ENCODE peak calls at places on chromosomes 5 and 9, in ten cellular contexts. One of them, this sample, is unnamed.

GRCh38 chr9:93387791-93388190 is 63.7 kb upstream of the FAM120A start:
- DNase-seq in heart right ventricle: no peak
- DNase-seq in brain microvascular endothelial cell: no peak
- DNase-seq in SK-N-SH: no peak
- DNase-seq in HCT116: no peak
- DNase-seq in epithelial cell of esophagus: peak; percentile 24
- DNase-seq in breast epithelium: no peak
- DNase-seq in HFF-Myc: no peak
- DNase-seq in AG09309: no peak
- DNase-seq in dorsolateral prefrontal cortex: no peak
- DNase-seq in this sample: no peak

GRCh38 chr5:76221311-76221710 is 138.1 kb downstream of the SV2C start:
- DNase-seq in heart right ventricle: no peak
- DNase-seq in brain microvascular endothelial cell: no peak
- DNase-seq in SK-N-SH: no peak
- DNase-seq in HCT116: no peak
- DNase-seq in epithelial cell of esophagus: no peak
- DNase-seq in breast epithelium: no peak
- DNase-seq in HFF-Myc: no peak
- DNase-seq in AG09309: no peak
- DNase-seq in dorsolateral prefrontal cortex: no peak
- DNase-seq in this sample: no peak

GRCh38 chr5:80978772-80979317 is 18.7 kb downstream of the RASGRF2 start:
- DNase-seq in heart right ventricle: no peak
- DNase-seq in brain microvascular endothelial cell: no peak
- DNase-seq in SK-N-SH: no peak
- DNase-seq in HCT116: no peak
- DNase-seq in epithelial cell of esophagus: no peak
- DNase-seq in breast epithelium: no peak
- DNase-seq in HFF-Myc: no peak
- DNase-seq in AG09309: no peak
- DNase-seq in dorsolateral prefrontal cortex: no peak
- DNase-seq in this sample: no peak

GRCh38 chr5:88188458-88189132 is 80.0 kb downstream of the TMEM161B start:
- DNase-seq in heart right ventricle: no peak
- DNase-seq in brain microvascular endothelial cell: no peak
- DNase-seq in SK-N-SH: no peak
- DNase-seq in HCT116: peak; percentile 19
- DNase-seq in epithelial cell of esophagus: peak; percentile 10
- DNase-seq in breast epithelium: no peak
- DNase-seq in HFF-Myc: no peak
- DNase-seq in AG09309: no peak
- DNase-seq in dorsolateral prefrontal cortex: no peak
- DNase-seq in this sample: peak; percentile 9

GRCh38 chr5:43674536-43674935 is 71.6 kb downstream of the NNT start:
- DNase-seq in heart right ventricle: no peak
- DNase-seq in brain microvascular endothelial cell: no peak
- DNase-seq in SK-N-SH: no peak
- DNase-seq in HCT116: no peak
- DNase-seq in epithelial cell of esophagus: no peak
- DNase-seq in breast epithelium: no peak
- DNase-seq in HFF-Myc: no peak
- DNase-seq in AG09309: no peak
- DNase-seq in dorsolateral prefrontal cortex: no peak
- DNase-seq in this sample: peak; percentile 49

GRCh38 chr5:87127426-87127825 is 140.3 kb upstream of the RASA1 start:
- DNase-seq in heart right ventricle: no peak
- DNase-seq in brain microvascular endothelial cell: peak; percentile 49
- DNase-seq in SK-N-SH: no peak
- DNase-seq in HCT116: no peak
- DNase-seq in epithelial cell of esophagus: peak; percentile 81
- DNase-seq in breast epithelium: no peak
- DNase-seq in HFF-Myc: no peak
- DNase-seq in AG09309: peak; percentile 32
- DNase-seq in dorsolateral prefrontal cortex: no peak
- DNase-seq in this sample: peak; percentile 85

GRCh38 chr5:56566374-56567249 is 248.7 kb upstream of the MAP3K1 start:
- DNase-seq in heart right ventricle: no peak
- DNase-seq in brain microvascular endothelial cell: no peak
- DNase-seq in SK-N-SH: no peak
- DNase-seq in HCT116: no peak
- DNase-seq in epithelial cell of esophagus: no peak
- DNase-seq in breast epithelium: no peak
- DNase-seq in HFF-Myc: no peak
- DNase-seq in AG09309: no peak
- DNase-seq in dorsolateral prefrontal cortex: no peak
- DNase-seq in this sample: no peak

GRCh38 chr5:102589661-102590060 is 90.9 kb upstream of the SLCO6A1 start:
- DNase-seq in heart right ventricle: no peak
- DNase-seq in brain microvascular endothelial cell: no peak
- DNase-seq in SK-N-SH: no peak
- DNase-seq in HCT116: no peak
- DNase-seq in epithelial cell of esophagus: peak; percentile 48
- DNase-seq in breast epithelium: no peak
- DNase-seq in HFF-Myc: no peak
- DNase-seq in AG09309: no peak
- DNase-seq in dorsolateral prefrontal cortex: no peak
- DNase-seq in this sample: no peak

GRCh38 chr5:138180183-138180782 is 1.4 kb downstream of the KIF20A start:
- DNase-seq in heart right ventricle: no peak
- DNase-seq in brain microvascular endothelial cell: peak; percentile 54
- DNase-seq in SK-N-SH: peak; percentile 42
- DNase-seq in HCT116: peak; percentile 52
- DNase-seq in epithelial cell of esophagus: peak; percentile 82
- DNase-seq in breast epithelium: no peak
- DNase-seq in HFF-Myc: peak; percentile 54
- DNase-seq in AG09309: peak; percentile 21
- DNase-seq in dorsolateral prefrontal cortex: no peak
- DNase-seq in this sample: peak; percentile 78

GRCh38 chr5:138177936-138178515 is 404 bp downstream of the BRD8 start:
- DNase-seq in heart right ventricle: peak; percentile 17
- DNase-seq in brain microvascular endothelial cell: peak; percentile 28
- DNase-seq in SK-N-SH: peak; percentile 55
- DNase-seq in HCT116: no peak
- DNase-seq in epithelial cell of esophagus: peak; percentile 55
- DNase-seq in breast epithelium: no peak
- DNase-seq in HFF-Myc: no peak
- DNase-seq in AG09309: no peak
- DNase-seq in dorsolateral prefrontal cortex: no peak
- DNase-seq in this sample: peak; percentile 38

GRCh38 chr5:138179277-138179857 is 455 bp downstream of the KIF20A start:
- DNase-seq in heart right ventricle: no peak
- DNase-seq in brain microvascular endothelial cell: no peak
- DNase-seq in SK-N-SH: peak; percentile 11
- DNase-seq in HCT116: no peak
- DNase-seq in epithelial cell of esophagus: peak; percentile 19
- DNase-seq in breast epithelium: no peak
- DNase-seq in HFF-Myc: no peak
- DNase-seq in AG09309: no peak
- DNase-seq in dorsolateral prefrontal cortex: no peak
- DNase-seq in this sample: peak; percentile 14

GRCh38 chr5:138180841-138181240 is 1.9 kb downstream of the KIF20A start:
- DNase-seq in heart right ventricle: no peak
- DNase-seq in brain microvascular endothelial cell: no peak
- DNase-seq in SK-N-SH: no peak
- DNase-seq in HCT116: no peak
- DNase-seq in epithelial cell of esophagus: no peak
- DNase-seq in breast epithelium: no peak
- DNase-seq in HFF-Myc: no peak
- DNase-seq in AG09309: no peak
- DNase-seq in dorsolateral prefrontal cortex: no peak
- DNase-seq in this sample: no peak

GRCh38 chr5:138178516-138179276 is at the start of the genes BRD8 and KIF20A:
- DNase-seq in heart right ventricle: peak; percentile 91
- DNase-seq in brain microvascular endothelial cell: peak; percentile 98
- DNase-seq in SK-N-SH: peak; percentile 87
- DNase-seq in HCT116: peak; percentile 94
- DNase-seq in epithelial cell of esophagus: peak; percentile 99
- DNase-seq in breast epithelium: peak; percentile 97
- DNase-seq in HFF-Myc: peak; percentile 93
- DNase-seq in AG09309: peak; percentile 82
- DNase-seq in dorsolateral prefrontal cortex: peak; percentile 92
- DNase-seq in this sample: peak; percentile 98
- H3K4me3 ChIP-seq in heart right ventricle: peak within 1 kb of the TSS; percentile 87
- H3K4me3 ChIP-seq in brain microvascular endothelial cell: peak within 1 kb of the TSS; percentile 98
- H3K4me3 ChIP-seq in SK-N-SH: peak within 1 kb of the TSS; percentile 90
- H3K4me3 ChIP-seq in HCT116: peak within 1 kb of the TSS; percentile 88
- H3K4me3 ChIP-seq in epithelial cell of esophagus: peak within 1 kb of the TSS; percentile 99
- H3K4me3 ChIP-seq in breast epithelium: peak within 1 kb of the TSS; percentile 77
- H3K4me3 ChIP-seq in HFF-Myc: peak within 1 kb of the TSS; percentile 74
- H3K4me3 ChIP-seq in AG09309: peak within 1 kb of the TSS; percentile 95
- H3K4me3 ChIP-seq in dorsolateral prefrontal cortex: peak within 1 kb of the TSS; percentile 69
- H3K4me3 ChIP-seq in this sample: peak within 1 kb of the TSS; percentile 74

GRCh38 chr9:35225677-35226076 is 63.9 kb downstream of the UNC13B start:
- DNase-seq in heart right ventricle: no peak
- DNase-seq in brain microvascular endothelial cell: no peak
- DNase-seq in SK-N-SH: no peak
- DNase-seq in HCT116: no peak
- DNase-seq in epithelial cell of esophagus: no peak
- DNase-seq in breast epithelium: no peak
- DNase-seq in HFF-Myc: no peak
- DNase-seq in AG09309: no peak
- DNase-seq in dorsolateral prefrontal cortex: no peak
- DNase-seq in this sample: no peak
- H3K4me3 ChIP-seq in heart right ventricle: no peak overlapping the region
- H3K4me3 ChIP-seq in brain microvascular endothelial cell: no peak overlapping the region
- H3K4me3 ChIP-seq in SK-N-SH: no peak overlapping the region
- H3K4me3 ChIP-seq in HCT116: no peak overlapping the region
- H3K4me3 ChIP-seq in epithelial cell of esophagus: no peak overlapping the region
- H3K4me3 ChIP-seq in breast epithelium: no peak overlapping the region
- H3K4me3 ChIP-seq in HFF-Myc: no peak overlapping the region
- H3K4me3 ChIP-seq in AG09309: no peak overlapping the region
- H3K4me3 ChIP-seq in dorsolateral prefrontal cortex: no peak overlapping the region
- H3K4me3 ChIP-seq in this sample: no peak overlapping the region

GRCh38 chr9:124658165-124659017 is 112.7 kb downstream of the NR6A1 start:
- DNase-seq in heart right ventricle: peak; percentile 35
- DNase-seq in brain microvascular endothelial cell: peak; percentile 98
- DNase-seq in SK-N-SH: peak; percentile 76
- DNase-seq in HCT116: peak; percentile 93
- DNase-seq in epithelial cell of esophagus: peak; percentile 96
- DNase-seq in breast epithelium: peak; percentile 49
- DNase-seq in HFF-Myc: peak; percentile 92
- DNase-seq in AG09309: peak; percentile 91
- DNase-seq in dorsolateral prefrontal cortex: peak; percentile 75
- DNase-seq in this sample: peak; percentile 96

GRCh38 chr9:124660341-124660801 is 110.7 kb downstream of the NR6A1 start:
- DNase-seq in heart right ventricle: no peak
- DNase-seq in brain microvascular endothelial cell: peak; percentile 56
- DNase-seq in SK-N-SH: peak; percentile 22
- DNase-seq in HCT116: no peak
- DNase-seq in epithelial cell of esophagus: peak; percentile 36
- DNase-seq in breast epithelium: no peak
- DNase-seq in HFF-Myc: peak; percentile 15
- DNase-seq in AG09309: no peak
- DNase-seq in dorsolateral prefrontal cortex: no peak
- DNase-seq in this sample: peak; percentile 70

GRCh38 chr9:124659099-124659659 is 111.9 kb downstream of the NR6A1 start:
- DNase-seq in heart right ventricle: peak; percentile 72
- DNase-seq in brain microvascular endothelial cell: peak; percentile 97
- DNase-seq in SK-N-SH: peak; percentile 71
- DNase-seq in HCT116: no peak
- DNase-seq in epithelial cell of esophagus: peak; percentile 89
- DNase-seq in breast epithelium: peak; percentile 72
- DNase-seq in HFF-Myc: peak; percentile 88
- DNase-seq in AG09309: peak; percentile 88
- DNase-seq in dorsolateral prefrontal cortex: peak; percentile 67
- DNase-seq in this sample: peak; percentile 98

GRCh38 chr9:124654431-124654830 is 116.7 kb downstream of the NR6A1 start:
- DNase-seq in heart right ventricle: no peak
- DNase-seq in brain microvascular endothelial cell: no peak
- DNase-seq in SK-N-SH: no peak
- DNase-seq in HCT116: no peak
- DNase-seq in epithelial cell of esophagus: peak; percentile 37
- DNase-seq in breast epithelium: no peak
- DNase-seq in HFF-Myc: no peak
- DNase-seq in AG09309: no peak
- DNase-seq in dorsolateral prefrontal cortex: no peak
- DNase-seq in this sample: no peak

GRCh38 chr9:124657526-124657925 is 113.6 kb downstream of the NR6A1 start:
- DNase-seq in heart right ventricle: no peak
- DNase-seq in brain microvascular endothelial cell: no peak
- DNase-seq in SK-N-SH: no peak
- DNase-seq in HCT116: no peak
- DNase-seq in epithelial cell of esophagus: no peak
- DNase-seq in breast epithelium: no peak
- DNase-seq in HFF-Myc: no peak
- DNase-seq in AG09309: no peak
- DNase-seq in dorsolateral prefrontal cortex: no peak
- DNase-seq in this sample: no peak
- H3K4me3 ChIP-seq in heart right ventricle: no peak overlapping the region
- H3K4me3 ChIP-seq in brain microvascular endothelial cell: no peak overlapping the region
- H3K4me3 ChIP-seq in SK-N-SH: peak overlapping the region; percentile 85
- H3K4me3 ChIP-seq in HCT116: peak overlapping the region; percentile 62
- H3K4me3 ChIP-seq in epithelial cell of esophagus: no peak overlapping the region
- H3K4me3 ChIP-seq in breast epithelium: no peak overlapping the region
- H3K4me3 ChIP-seq in HFF-Myc: no peak overlapping the region
- H3K4me3 ChIP-seq in AG09309: no peak overlapping the region
- H3K4me3 ChIP-seq in dorsolateral prefrontal cortex: no peak overlapping the region
- H3K4me3 ChIP-seq in this sample: no peak overlapping the region

GRCh38 chr5:55175781-55176175 is 2.8 kb upstream of the CDC20B start:
- DNase-seq in heart right ventricle: no peak
- DNase-seq in brain microvascular endothelial cell: no peak
- DNase-seq in SK-N-SH: no peak
- DNase-seq in HCT116: no peak
- DNase-seq in epithelial cell of esophagus: no peak
- DNase-seq in breast epithelium: no peak
- DNase-seq in HFF-Myc: no peak
- DNase-seq in AG09309: no peak
- DNase-seq in dorsolateral prefrontal cortex: no peak
- DNase-seq in this sample: no peak

GRCh38 chr5:55172937-55173695 is at the start of gene CDC20B:
- DNase-seq in heart right ventricle: peak; percentile 76
- DNase-seq in brain microvascular endothelial cell: peak; percentile 54
- DNase-seq in SK-N-SH: peak; percentile 94
- DNase-seq in HCT116: no peak
- DNase-seq in epithelial cell of esophagus: peak; percentile 80
- DNase-seq in breast epithelium: no peak
- DNase-seq in HFF-Myc: no peak
- DNase-seq in AG09309: no peak
- DNase-seq in dorsolateral prefrontal cortex: peak; percentile 70
- DNase-seq in this sample: peak; percentile 66

GRCh38 chr5:55172051-55172899 is 702 bp downstream of the CDC20B start:
- DNase-seq in heart right ventricle: no peak
- DNase-seq in brain microvascular endothelial cell: peak; percentile 53
- DNase-seq in SK-N-SH: peak; percentile 79
- DNase-seq in HCT116: peak; percentile 85
- DNase-seq in epithelial cell of esophagus: peak; percentile 91
- DNase-seq in breast epithelium: peak; percentile 42
- DNase-seq in HFF-Myc: peak; percentile 66
- DNase-seq in AG09309: no peak
- DNase-seq in dorsolateral prefrontal cortex: no peak
- DNase-seq in this sample: peak; percentile 88

GRCh38 chr5:55171471-55171870 is 1.5 kb downstream of the CDC20B start:
- DNase-seq in heart right ventricle: no peak
- DNase-seq in brain microvascular endothelial cell: no peak
- DNase-seq in SK-N-SH: no peak
- DNase-seq in HCT116: no peak
- DNase-seq in epithelial cell of esophagus: no peak
- DNase-seq in breast epithelium: no peak
- DNase-seq in HFF-Myc: no peak
- DNase-seq in AG09309: no peak
- DNase-seq in dorsolateral prefrontal cortex: no peak
- DNase-seq in this sample: no peak

DNA sequence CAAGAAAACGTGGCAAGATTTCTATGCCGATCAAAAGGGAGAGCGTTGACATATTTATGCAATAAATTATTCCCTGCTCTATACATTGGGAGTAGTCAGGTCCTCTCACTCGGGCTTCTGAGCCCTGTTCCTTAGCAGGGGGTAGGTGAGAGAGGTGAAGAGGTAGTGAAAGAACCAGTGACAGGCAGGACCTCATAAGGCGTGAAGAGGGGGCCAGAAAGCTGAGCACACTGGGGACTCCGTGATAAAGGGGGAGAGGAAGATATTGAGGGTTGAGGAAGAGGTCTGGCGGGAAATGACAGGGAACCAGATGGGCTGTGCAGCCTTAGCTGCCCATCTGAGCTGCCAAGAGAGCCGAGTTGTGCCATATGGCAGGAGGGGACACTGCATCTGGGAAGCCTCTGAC is 722 bp upstream of the CDC20B start:
- DNase-seq in heart right ventricle: no peak
- DNase-seq in brain microvascular endothelial cell: no peak
- DNase-seq in SK-N-SH: peak; percentile 53
- DNase-seq in HCT116: no peak
- DNase-seq in epithelial cell of esophagus: no peak
- DNase-seq in breast epithelium: no peak
- DNase-seq in HFF-Myc: no peak
- DNase-seq in AG09309: no peak
- DNase-seq in dorsolateral prefrontal cortex: no peak
- DNase-seq in this sample: no peak
- H3K4me3 ChIP-seq in heart right ventricle: peak overlapping the region; percentile 34
- H3K4me3 ChIP-seq in brain microvascular endothelial cell: peak overlapping the region; percentile 53
- H3K4me3 ChIP-seq in SK-N-SH: peak overlapping the region; percentile 59
- H3K4me3 ChIP-seq in HCT116: peak overlapping the region; percentile 57
- H3K4me3 ChIP-seq in epithelial cell of esophagus: peak overlapping the region; percentile 42
- H3K4me3 ChIP-seq in breast epithelium: peak overlapping the region; percentile 67
- H3K4me3 ChIP-seq in HFF-Myc: peak overlapping the region; percentile 36
- H3K4me3 ChIP-seq in AG09309: peak overlapping the region; percentile 42
- H3K4me3 ChIP-seq in dorsolateral prefrontal cortex: peak overlapping the region; percentile 41
- H3K4me3 ChIP-seq in this sample: peak overlapping the region; percentile 55

This sample was measured in cardiac fibroblast.